ENCODE peak calls at places on chromosomes 16 and 17, in nine cellular contexts. R is upper lobe of left lung; A is IMR-90; N is AG04450; K is CD4-positive, CD25-positive, alpha-beta regulatory T cell; U is mesendoderm; B is CD8-positive, alpha-beta T cell; X is cardiac muscle cell; Z is spleen. I is an unnamed sample.

GRCh38 chr17:69561462-69561861 is 147.0 kb downstream of the MAP2K6 start:
- DNase-seq in R (no peak), A (no peak), N (no peak), K (no peak), U (no peak), B (no peak), X (no peak), Z (no peak), I (no peak)

GRCh38 chr16:70644763-70645597 is 1.4 kb upstream of the IL34 start:
- DNase-seq in R (no peak), A (no peak), N (no peak), K (no peak), U (peak; percentile 62), B (no peak), X (no peak), Z (no peak), I (no peak)

GRCh38 chr17:41538565-41538991 is 10.5 kb upstream of the KRT19 start:
- DNase-seq in R (no peak), A (peak; percentile 59), N (no peak), K (no peak), U (peak; percentile 57), B (no peak), X (no peak), Z (peak; percentile 22), I (no peak)

GRCh38 chr17:72381597-72382397 is 261.0 kb downstream of the SOX9 start:
- DNase-seq in R (no peak), A (no peak), N (no peak), K (no peak), U (peak; percentile 91), B (no peak), X (peak; percentile 5), Z (no peak), I (no peak)

GRCh38 chr17:57724038-57724728 is 20.9 kb downstream of the CCDC182 start:
- DNase-seq in R (no peak), A (no peak), N (no peak), K (no peak), U (peak; percentile 49), B (no peak), X (no peak), Z (no peak), I (no peak)

GRCh38 chr16:87054856-87055255 is 262.3 kb downstream of the C16orf95 start:
- DNase-seq in R (no peak), A (no peak), N (no peak), K (no peak), U (no peak), B (no peak), X (no peak), Z (no peak), I (no peak)

GRCh38 chr16:23375643-23376042 is 73.5 kb downstream of the SCNN1B start:
- DNase-seq in R (no peak), A (no peak), N (no peak), K (no peak), U (no peak), B (no peak), X (no peak), Z (peak; percentile 64), I (no peak)

GRCh38 chr17:58913971-58914769 is 158.5 kb downstream of the PPM1E start:
- DNase-seq in R (no peak), A (peak; percentile 51), N (peak; percentile 7), K (no peak), U (no peak), B (no peak), X (no peak), Z (no peak), I (no peak)

GRCh38 chr17:37828313-37829124 is 83.7 kb upstream of the HNF1B start:
- DNase-seq in R (peak; percentile 48), A (peak; percentile 28), N (no peak), K (no peak), U (peak; percentile 41), B (no peak), X (no peak), Z (no peak), I (no peak)

GRCh38 chr17:81910840-81911276 is 341 bp downstream of the PCYT2 start:
- DNase-seq in R (no peak), A (no peak), N (no peak), K (no peak), U (no peak), B (no peak), X (peak; percentile 52), Z (no peak), I (peak; percentile 37)
- H3K27me3 ChIP-seq in R (no peaks in the 10 kb centered on the region), A (no peaks in the 10 kb centered on the region), N (no peaks in the 10 kb centered on the region), K (no peaks in the 10 kb centered on the region), U (no peaks in the 10 kb centered on the region), B (no peaks in the 10 kb centered on the region), X (no peaks in the 10 kb centered on the region), Z (no peaks in the 10 kb centered on the region), I (no peaks in the 10 kb centered on the region)

GRCh38 chr17:77163521-77164280 is 22.9 kb downstream of the SEC14L1 start:
- DNase-seq in R (no peak), A (no peak), N (no peak), K (no peak), U (no peak), B (no peak), X (no peak), Z (no peak), I (no peak)

GRCh38 chr17:77160877-77161530 is 20.2 kb downstream of the SEC14L1 start:
- DNase-seq in R (no peak), A (no peak), N (no peak), K (no peak), U (no peak), B (no peak), X (no peak), Z (no peak), I (no peak)

GRCh38 chr17:77160032-77160876 is 19.5 kb downstream of the SEC14L1 start:
- DNase-seq in R (no peak), A (no peak), N (no peak), K (no peak), U (no peak), B (no peak), X (no peak), Z (no peak), I (peak; percentile 74)

GRCh38 chr17:77163001-77163400 is 22.2 kb downstream of the SEC14L1 start:
- DNase-seq in R (no peak), A (peak; percentile 19), N (no peak), K (no peak), U (no peak), B (no peak), X (no peak), Z (no peak), I (no peak)

GRCh38 chr17:77161953-77162352 is 21.2 kb downstream of the SEC14L1 start:
- DNase-seq in R (no peak), A (no peak), N (no peak), K (no peak), U (no peak), B (no peak), X (no peak), Z (no peak), I (no peak)
- H3K4me3 ChIP-seq in R (no peak overlapping the region), A (no peak overlapping the region), N (no peak overlapping the region), K (no peak overlapping the region), U (no peak overlapping the region), B (no peak overlapping the region), X (no peak overlapping the region), Z (no peak overlapping the region), I (no peak overlapping the region)

DNA sequence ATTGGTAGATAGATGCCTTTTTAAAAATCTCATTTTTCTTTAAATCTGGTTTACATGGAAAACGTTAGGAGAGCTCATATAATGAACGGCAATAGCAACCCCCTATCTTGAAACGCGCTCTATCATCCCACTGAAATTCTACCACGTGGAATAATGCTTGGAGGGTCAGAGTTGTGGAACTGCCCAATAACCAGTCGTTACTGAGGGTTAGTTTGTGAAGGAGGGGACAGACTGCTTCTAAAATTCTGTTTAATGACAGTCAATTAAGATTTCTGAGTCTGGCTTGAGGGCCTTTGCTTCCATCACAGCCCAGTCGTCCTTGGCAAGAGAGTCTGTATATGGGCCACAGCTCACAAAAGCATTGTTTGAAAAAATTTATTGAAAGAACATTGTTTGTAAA is 482 bp downstream of the IRF8 start:
- DNase-seq in R (no peak), A (no peak), N (no peak), K (no peak), U (no peak), B (no peak), X (no peak), Z (no peak), I (no peak)
- H3K27me3 ChIP-seq in R (no peaks in the 10 kb centered on the region), A (peaks cover 88% of the 10 kb centered on the region), N (peaks cover 93% of the 10 kb centered on the region), K (peaks cover 21% of the 10 kb centered on the region), U (peaks cover 12% of the 10 kb centered on the region), B (no peaks in the 10 kb centered on the region), X (peaks cover 61% of the 10 kb centered on the region), Z (no peaks in the 10 kb centered on the region), I (peaks cover 14% of the 10 kb centered on the region)

GRCh38 chr17:50850640-50851039 is 15.3 kb downstream of the WFIKKN2 start:
- DNase-seq in R (no peak), A (no peak), N (no peak), K (no peak), U (no peak), B (no peak), X (no peak), Z (no peak), I (no peak)

GRCh38 chr17:50845260-50846147 is 10.1 kb downstream of the WFIKKN2 start:
- DNase-seq in R (no peak), A (peak; percentile 60), N (no peak), K (no peak), U (peak; percentile 51), B (no peak), X (peak; percentile 34), Z (no peak), I (no peak)

GRCh38 chr17:50848691-50849090 is 13.3 kb downstream of the WFIKKN2 start:
- DNase-seq in R (no peak), A (no peak), N (no peak), K (no peak), U (no peak), B (no peak), X (no peak), Z (no peak), I (no peak)

GRCh38 chr17:50848039-50848438 is 12.7 kb downstream of the WFIKKN2 start:
- DNase-seq in R (no peak), A (no peak), N (no peak), K (no peak), U (no peak), B (no peak), X (no peak), Z (no peak), I (no peak)

GRCh38 chr17:50847566-50847965 is 12.2 kb downstream of the WFIKKN2 start:
- DNase-seq in R (no peak), A (no peak), N (no peak), K (no peak), U (no peak), B (no peak), X (no peak), Z (no peak), I (no peak)
- H3K4me3 ChIP-seq in R (no peak overlapping the region), A (no peak overlapping the region), N (no peak overlapping the region), K (no peak overlapping the region), U (no peak overlapping the region), B (no peak overlapping the region), X (no peak overlapping the region), Z (no peak overlapping the region), I (no peak overlapping the region)

DNA sequence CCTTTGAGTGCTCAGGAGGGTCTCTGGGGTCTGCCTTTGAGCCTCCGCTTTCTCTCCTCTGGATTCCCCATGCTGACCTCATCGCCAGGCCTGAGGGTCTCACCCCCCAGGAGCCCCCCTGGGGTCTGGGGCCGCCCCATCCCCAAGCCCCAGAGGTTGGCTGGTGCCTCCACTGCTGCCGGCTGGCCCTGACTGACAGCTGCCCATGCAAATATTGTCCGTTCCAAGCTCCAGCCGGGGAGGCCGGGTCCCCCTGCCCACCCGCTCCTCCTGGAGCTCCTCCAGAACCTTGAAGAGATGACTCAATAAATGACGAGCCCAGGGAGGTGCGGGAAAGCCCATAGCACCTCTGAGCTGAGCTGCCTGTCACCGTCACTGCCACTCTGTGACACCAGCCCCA is 173.8 kb downstream of the RBFOX3 start:
- DNase-seq in R (no peak), A (no peak), N (no peak), K (no peak), U (no peak), B (no peak), X (no peak), Z (no peak), I (no peak)
- H3K27me3 ChIP-seq in R (no peaks in the 10 kb centered on the region), A (peaks cover 2% of the 10 kb centered on the region), N (no peaks in the 10 kb centered on the region), K (no peaks in the 10 kb centered on the region), U (no peaks in the 10 kb centered on the region), B (no peaks in the 10 kb centered on the region), X (no peaks in the 10 kb centered on the region), Z (no peaks in the 10 kb centered on the region), I (peaks cover 6% of the 10 kb centered on the region)

I was measured in HAP-1.